ENCODE peak calls at places on chromosomes 16 and 17, in nine cellular contexts. P is right cardiac atrium; N is kidney; K is hepatocyte; Q is CD4-positive, CD25-positive, alpha-beta regulatory T cell; I is uterus; D is fibroblast of lung; S is pancreas; L is lung. E is an unnamed sample. For H3K4me1, the result is how much of the 10 kb centered on the place peaks cover.

GRCh38 chr17:10046259-10046658 is 141.2 kb upstream of the RCVRN start:
- DNase-seq in P (no peak), N (peak), K (no peak), Q (no peak), I (no peak), D (no peak), S (no peak), L (no peak), E (no peak)

GRCh38 chr16:75264999-75265910 is 13.8 kb upstream of the BCAR1 start:
- DNase-seq in P (peak), N (peak), K (peak), Q (no peak), I (peak), D (no peak), S (peak), L (no peak), E (no peak)

GRCh38 chr16:82580293-82580900 is 46.4 kb upstream of the CDH13 start:
- DNase-seq in P (no peak), N (no peak), K (peak), Q (no peak), I (no peak), D (peak), S (no peak), L (no peak), E (no peak)

GRCh38 chr17:2700031-2700490 is 11.5 kb downstream of the CLUH start:
- DNase-seq in P (no peak), N (peak), K (no peak), Q (no peak), I (peak), D (no peak), S (peak), L (no peak), E (no peak)

GRCh38 chr16:48491517-48491916 is 106.3 kb upstream of the SIAH1 start:
- DNase-seq in P (no peak), N (no peak), K (no peak), Q (no peak), I (no peak), D (peak), S (no peak), L (no peak), E (no peak)

GRCh38 chr16:15650698-15651161 is 685 bp downstream of the NDE1 start:
- DNase-seq in P (no peak), N (peak), K (peak), Q (peak), I (peak), D (peak), S (peak), L (no peak), E (no peak)

GRCh38 chr16:19505600-19506303 is 16.1 kb downstream of the GDE1 start:
- DNase-seq in P (no peak), N (no peak), K (no peak), Q (no peak), I (no peak), D (peak), S (no peak), L (no peak), E (no peak)

GRCh38 chr17:31158741-31159377 is 64.1 kb downstream of the NF1 start:
- DNase-seq in P (no peak), N (no peak), K (no peak), Q (peak), I (no peak), D (no peak), S (no peak), L (no peak), E (no peak)

GRCh38 chr16:53761967-53762726 is 58.2 kb downstream of the FTO start:
- DNase-seq in P (no peak), N (no peak), K (peak), Q (no peak), I (no peak), D (no peak), S (no peak), L (no peak), E (no peak)

GRCh38 chr17:52995127-52995526 is 827.6 kb upstream of the KIF2B start:
- DNase-seq in P (no peak), N (no peak), K (no peak), Q (no peak), I (no peak), D (no peak), S (no peak), L (no peak), E (no peak)

GRCh38 chr17:79154951-79155557 is 80.4 kb downstream of the ENGASE start:
- DNase-seq in P (no peak), N (no peak), K (no peak), Q (no peak), I (no peak), D (no peak), S (no peak), L (no peak), E (no peak)

GRCh38 chr17:8832711-8833352 is 33.7 kb upstream of the MFSD6L start:
- DNase-seq in P (peak), N (peak), K (peak), Q (peak), I (no peak), D (no peak), S (peak), L (no peak), E (no peak)

GRCh38 chr17:8481089-8481488 is 45.4 kb downstream of the NDEL1 start:
- DNase-seq in P (no peak), N (no peak), K (no peak), Q (no peak), I (no peak), D (no peak), S (no peak), L (no peak), E (no peak)

DNA sequence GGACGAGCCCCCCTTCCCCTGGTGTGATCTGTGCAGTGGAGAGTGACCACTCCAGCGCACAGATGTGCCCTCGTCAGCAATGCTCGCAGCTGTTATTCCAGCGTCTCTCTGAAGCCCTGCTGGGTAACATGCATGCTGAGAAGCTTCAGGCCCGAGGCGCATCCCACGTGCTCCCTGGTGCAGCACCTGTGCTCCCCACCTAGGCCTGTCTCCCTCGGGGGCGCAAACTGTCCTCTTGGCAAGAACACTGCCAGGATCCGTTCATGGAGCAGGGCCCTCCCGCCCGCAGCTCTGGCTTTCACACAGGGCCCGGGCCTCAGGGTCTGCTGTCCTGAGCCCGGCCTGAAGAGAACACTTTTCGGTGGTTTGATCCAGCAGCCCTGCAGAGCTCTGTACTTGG is 13.0 kb downstream of the TMEM204 start:
- DNase-seq in P (peak), N (no peak), K (no peak), Q (no peak), I (no peak), D (no peak), S (no peak), L (no peak), E (no peak)
- H3K4me1 ChIP-seq in P (under half), N (under half), K (under half), Q (under half), I (under half), D (under half), S (under half), L (under half), E (under half)

DNA sequence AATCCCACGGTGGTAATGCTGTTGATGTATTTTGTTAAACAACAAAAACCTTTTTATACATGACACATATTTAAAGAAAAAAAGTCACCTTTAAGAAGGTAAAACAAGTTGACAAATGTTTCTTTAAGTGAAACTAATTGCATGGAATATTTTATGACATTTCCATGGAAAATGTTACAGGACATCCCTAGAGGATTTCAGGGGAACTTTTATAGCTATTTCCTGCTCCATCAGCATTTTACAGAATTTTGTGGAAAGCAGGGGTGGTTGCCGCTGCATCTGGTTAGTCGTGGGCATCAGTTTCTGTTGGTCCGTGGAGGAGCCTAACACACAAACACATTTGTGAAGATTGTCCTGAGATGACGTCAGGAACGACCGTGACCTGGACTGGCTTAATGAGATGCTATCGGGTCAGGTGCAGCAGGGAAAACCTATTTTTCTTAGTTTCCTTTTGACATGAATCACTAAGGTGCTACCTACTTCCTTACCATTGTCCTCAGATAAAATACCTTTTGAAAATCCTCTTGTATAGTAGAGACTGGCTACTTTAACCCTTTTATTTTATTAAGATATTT is 305.1 kb downstream of the MAP2K6 start:
- DNase-seq in P (no peak), N (no peak), K (no peak), Q (no peak), I (no peak), D (no peak), S (no peak), L (no peak), E (no peak)
- H3K4me3 ChIP-seq in P (no peak), N (no peak), K (no peak), Q (no peak), I (no peak), D (no peak), S (no peak), L (no peak), E (no peak)

GRCh38 chr17:45382982-45383381 is 49.7 kb downstream of the ARHGAP27 start:
- DNase-seq in P (no peak), N (no peak), K (no peak), Q (no peak), I (no peak), D (no peak), S (no peak), L (no peak), E (no peak)

GRCh38 chr17:45384047-45384799 is 48.4 kb downstream of the ARHGAP27 start:
- DNase-seq in P (peak), N (no peak), K (no peak), Q (no peak), I (no peak), D (peak), S (no peak), L (no peak), E (no peak)

GRCh38 chr17:45380046-45380765 is 52.5 kb downstream of the ARHGAP27 start:
- DNase-seq in P (no peak), N (no peak), K (no peak), Q (no peak), I (no peak), D (no peak), S (no peak), L (no peak), E (no peak)

GRCh38 chr17:45382226-45382625 is 50.4 kb downstream of the ARHGAP27 start:
- DNase-seq in P (no peak), N (no peak), K (no peak), Q (no peak), I (no peak), D (peak), S (no peak), L (no peak), E (no peak)

DNA sequence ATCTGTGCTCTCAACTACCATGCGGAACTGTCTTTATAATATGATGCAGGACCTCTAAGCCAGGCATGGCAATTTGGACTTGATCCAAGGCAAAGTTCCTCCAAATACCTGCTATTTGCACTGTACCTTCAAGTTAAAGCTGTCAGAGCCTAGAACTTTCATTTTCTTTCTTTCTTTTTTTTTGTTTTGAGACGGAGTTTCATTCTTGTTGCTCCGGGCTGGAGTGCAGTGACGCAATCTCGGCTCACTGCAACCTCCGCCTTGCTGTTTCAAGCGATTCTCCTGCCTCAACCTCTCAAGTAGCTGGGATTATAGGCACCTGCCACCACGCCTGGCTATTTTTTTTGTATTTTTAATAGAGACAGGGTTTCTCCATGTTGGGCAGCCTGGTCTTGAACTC is 51.7 kb downstream of the ARHGAP27 start:
- DNase-seq in P (no peak), N (no peak), K (no peak), Q (no peak), I (no peak), D (no peak), S (no peak), L (peak), E (no peak)
- H3K4me1 ChIP-seq in P (under half), N (under half), K (under half), Q (under half), I (under half), D (under half), S (under half), L (under half), E (under half)

DNA sequence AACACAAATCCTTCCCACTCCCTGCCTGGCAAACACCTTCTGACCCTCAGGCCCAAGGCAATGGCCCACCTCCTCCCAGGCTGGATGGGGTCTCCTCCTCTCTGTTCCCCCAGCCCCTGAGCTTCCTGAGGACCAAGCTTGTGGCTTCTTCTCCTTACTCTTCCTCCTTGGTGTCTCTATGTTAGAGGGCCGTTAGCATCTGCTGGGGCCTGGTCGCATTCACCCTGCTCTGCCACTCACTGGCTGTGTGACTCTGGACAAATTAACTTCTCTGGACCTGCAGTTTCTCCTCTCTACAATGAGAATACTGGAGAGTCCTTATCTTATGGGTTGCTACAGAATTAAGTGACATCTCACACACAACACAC is 725 bp upstream of the MT2A start:
- DNase-seq in P (no peak), N (no peak), K (no peak), Q (no peak), I (no peak), D (no peak), S (no peak), L (no peak), E (no peak)
- H3K4me3 ChIP-seq in P (no peak), N (peak), K (no peak), Q (peak), I (peak), D (peak), S (no peak), L (peak), E (peak)

DNA sequence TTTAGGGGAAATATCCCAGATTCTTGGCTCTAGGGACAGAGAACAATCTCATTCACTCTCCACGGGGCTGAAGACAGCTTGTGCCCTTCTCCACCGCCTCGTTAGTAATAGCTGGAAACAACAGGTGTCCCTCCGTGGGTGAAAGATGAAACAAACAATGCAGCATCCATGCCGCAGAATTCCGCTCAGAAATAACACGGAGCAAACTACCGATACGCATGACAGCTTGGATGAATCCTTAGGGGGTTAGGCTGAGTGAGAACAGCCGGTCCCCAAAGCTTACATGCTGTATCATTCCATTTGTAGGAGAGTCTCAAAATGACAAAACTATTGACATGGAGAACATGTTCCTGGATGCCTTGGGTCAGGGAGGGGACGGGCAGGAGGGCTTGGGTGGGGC is 29.4 kb upstream of the CACNG1 start:
- DNase-seq in P (no peak), N (no peak), K (no peak), Q (no peak), I (no peak), D (no peak), S (no peak), L (no peak), E (no peak)
- H3K4me1 ChIP-seq in P (under half), N (under half), K (under half), Q (under half), I (under half), D (under half), S (under half), L (under half), E (under half)

GRCh38 chr17:81342062-81342699 is 47.1 kb upstream of the SLC38A10 start:
- DNase-seq in P (no peak), N (peak), K (peak), Q (no peak), I (no peak), D (peak), S (no peak), L (no peak), E (no peak)

GRCh38 chr17:81341347-81342061 is 46.4 kb upstream of the SLC38A10 start:
- DNase-seq in P (peak), N (peak), K (peak), Q (no peak), I (no peak), D (peak), S (peak), L (no peak), E (no peak)

GRCh38 chr17:81340606-81341346 is 45.7 kb upstream of the SLC38A10 start:
- DNase-seq in P (peak), N (peak), K (peak), Q (no peak), I (no peak), D (peak), S (peak), L (no peak), E (no peak)

GRCh38 chr17:81345211-81346089 is 49.8 kb upstream of the BAHCC1 start:
- DNase-seq in P (peak), N (peak), K (peak), Q (peak), I (peak), D (peak), S (peak), L (peak), E (peak)

DNA sequence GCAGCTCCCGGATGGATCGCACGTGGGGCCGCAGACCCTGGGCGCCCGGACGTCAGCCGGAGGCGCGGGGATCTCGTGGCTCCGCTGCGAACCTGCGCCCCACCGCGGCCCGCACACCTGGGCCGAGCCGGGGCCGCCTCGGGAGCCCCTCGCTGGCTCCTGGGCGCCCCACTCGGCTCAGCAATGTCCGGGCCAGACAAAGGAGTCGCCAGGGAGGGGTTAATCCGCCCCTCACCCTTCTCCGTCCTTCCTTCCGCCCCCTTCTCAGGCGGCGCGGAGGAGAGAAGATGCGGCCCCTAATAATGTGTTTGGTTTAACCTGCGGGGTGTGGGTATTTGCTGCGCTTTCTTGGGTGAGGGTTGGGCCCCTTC is 47.6 kb upstream of the SLC38A10 start:
- DNase-seq in P (no peak), N (no peak), K (peak), Q (no peak), I (no peak), D (peak), S (peak), L (no peak), E (no peak)
- H3K4me3 ChIP-seq in P (peak), N (peak), K (peak), Q (no peak), I (peak), D (peak), S (peak), L (peak), E (peak)

GRCh38 chr16:88566158-88566557 is 4.0 kb upstream of the ZC3H18 start:
- DNase-seq in P (no peak), N (no peak), K (no peak), Q (no peak), I (no peak), D (peak), S (no peak), L (no peak), E (no peak)
- H3K4me1 ChIP-seq in P (under half), N (under half), K (under half), Q (under half), I (under half), D (under half), S (under half), L (under half), E (under half)